ENCODE peak calls at places on chromosomes 16 and 17, in seven cellular contexts. F is Peyer's patch, K is tibial artery, T is cardiac fibroblast, R is lung, U is mesothelial cell of epicardium, D is right lobe of liver. Q is an unnamed sample.

GRCh38 chr17:78618264-78619066 is 41.3 kb upstream of the DNAH17 start:
- DNase-seq in F (no peak), K (peak; percentile 85), T (peak; percentile 29), R (no peak), U (no peak), D (no peak), Q (no peak)

GRCh38 chr16:27427538-27427937 is 25.6 kb downstream of the IL21R start:
- DNase-seq in F (no peak), K (no peak), T (no peak), R (peak; percentile 17), U (no peak), D (no peak), Q (peak; percentile 10)

GRCh38 chr16:52078716-52079655 is 468.0 kb downstream of the TOX3 start:
- DNase-seq in F (no peak), K (no peak), T (no peak), R (no peak), U (no peak), D (no peak), Q (no peak)

GRCh38 chr17:3963214-3964201 is 729 bp downstream of the ATP2A3 start:
- DNase-seq in F (peak; percentile 95), K (no peak), T (no peak), R (no peak), U (no peak), D (peak; percentile 62), Q (peak; percentile 72)

GRCh38 chr17:42285346-42286050 is 2.8 kb upstream of the STAT5A start:
- DNase-seq in F (peak; percentile 32), K (no peak), T (no peak), R (no peak), U (no peak), D (no peak), Q (no peak)

GRCh38 chr16:84759061-84759460 is 59.3 kb downstream of the USP10 start:
- DNase-seq in F (no peak), K (no peak), T (no peak), R (no peak), U (no peak), D (no peak), Q (no peak)

GRCh38 chr16:25298165-25298872 is 40.7 kb upstream of the ZKSCAN2 start:
- DNase-seq in F (no peak), K (no peak), T (no peak), R (no peak), U (no peak), D (no peak), Q (no peak)

GRCh38 chr17:27958708-27959381 is 65.7 kb upstream of the LYRM9 start:
- DNase-seq in F (no peak), K (no peak), T (no peak), R (no peak), U (no peak), D (no peak), Q (no peak)

GRCh38 chr16:30534368-30535105 is at the start of gene ZNF747:
- DNase-seq in F (peak; percentile 97), K (peak; percentile 96), T (peak; percentile 83), R (peak; percentile 92), U (peak; percentile 75), D (peak; percentile 95), Q (peak; percentile 85)

GRCh38 chr17:82339634-82340580 is 6.3 kb upstream of the SECTM1 start:
- DNase-seq in F (peak; percentile 35), K (no peak), T (no peak), R (no peak), U (no peak), D (no peak), Q (no peak)

GRCh38 chr17:1557355-1558095 is 5.1 kb downstream of the PITPNA start:
- DNase-seq in F (no peak), K (no peak), T (peak; percentile 52), R (no peak), U (no peak), D (no peak), Q (no peak)

GRCh38 chr17:66945451-66945850 is 19.1 kb upstream of the CACNG4 start:
- DNase-seq in F (no peak), K (no peak), T (no peak), R (no peak), U (no peak), D (no peak), Q (no peak)

GRCh38 chr17:75472119-75472518 is 15.7 kb downstream of the TMEM94 start:
- DNase-seq in F (no peak), K (no peak), T (no peak), R (no peak), U (no peak), D (no peak), Q (no peak)

GRCh38 chr17:31931781-31932180 is 5.0 kb upstream of the SUZ12 start:
- DNase-seq in F (no peak), K (no peak), T (no peak), R (no peak), U (no peak), D (no peak), Q (no peak)

GRCh38 chr17:36183001-36183810 is 6.8 kb upstream of the TBC1D3B start:
- DNase-seq in F (peak; percentile 70), K (peak; percentile 75), T (peak; percentile 24), R (no peak), U (peak; percentile 82), D (peak; percentile 84), Q (no peak)

GRCh38 chr16:68369168-68369567 is 58.3 kb downstream of the PRMT7 start:
- DNase-seq in F (no peak), K (no peak), T (no peak), R (no peak), U (no peak), D (peak; percentile 44), Q (no peak)

GRCh38 chr17:30376621-30377452 is 1.9 kb upstream of the CPD start:
- DNase-seq in F (no peak), K (no peak), T (peak; percentile 89), R (peak; percentile 58), U (no peak), D (no peak), Q (no peak)

GRCh38 chr17:4116516-4116915 is 26.3 kb downstream of the ZZEF1 start:
- DNase-seq in F (peak; percentile 13), K (no peak), T (no peak), R (no peak), U (no peak), D (no peak), Q (no peak)

GRCh38 chr17:4673986-4674770 is 29.8 kb downstream of the PELP1 start:
- DNase-seq in F (no peak), K (no peak), T (no peak), R (no peak), U (no peak), D (no peak), Q (no peak)

GRCh38 chr16:53291757-53292392 is 142.4 kb upstream of the RBL2 start:
- DNase-seq in F (no peak), K (no peak), T (peak; percentile 46), R (no peak), U (no peak), D (no peak), Q (no peak)

GRCh38 chr17:4837471-4838305 is 4.5 kb downstream of the MINK1 start:
- DNase-seq in F (no peak), K (no peak), T (no peak), R (no peak), U (no peak), D (no peak), Q (no peak)

GRCh38 chr16:58474296-58474695 is 25.6 kb upstream of the NDRG4 start:
- DNase-seq in F (no peak), K (no peak), T (no peak), R (no peak), U (no peak), D (no peak), Q (no peak)

GRCh38 chr17:62599964-62600657 is 27.4 kb upstream of the MRC2 start:
- DNase-seq in F (no peak), K (no peak), T (no peak), R (peak; percentile 45), U (no peak), D (no peak), Q (no peak)

GRCh38 chr17:62597920-62598319 is 29.6 kb upstream of the MRC2 start:
- DNase-seq in F (no peak), K (no peak), T (peak; percentile 53), R (peak; percentile 42), U (no peak), D (no peak), Q (no peak)

GRCh38 chr17:62600805-62601204 is 26.7 kb upstream of the MRC2 start:
- DNase-seq in F (no peak), K (no peak), T (no peak), R (no peak), U (no peak), D (no peak), Q (no peak)

GRCh38 chr17:62605588-62605987 is 21.9 kb upstream of the MRC2 start:
- DNase-seq in F (no peak), K (no peak), T (no peak), R (no peak), U (no peak), D (no peak), Q (no peak)

GRCh38 chr17:62601438-62601837 is 26.0 kb upstream of the MRC2 start:
- DNase-seq in F (no peak), K (no peak), T (peak; percentile 29), R (no peak), U (no peak), D (no peak), Q (no peak)
- TF ChIP-seq CTCF in F (no peak), K (no peak), T (peak; percentile 19), R (no peak), U (no peak), D (no peak), Q (no peak)

DNA sequence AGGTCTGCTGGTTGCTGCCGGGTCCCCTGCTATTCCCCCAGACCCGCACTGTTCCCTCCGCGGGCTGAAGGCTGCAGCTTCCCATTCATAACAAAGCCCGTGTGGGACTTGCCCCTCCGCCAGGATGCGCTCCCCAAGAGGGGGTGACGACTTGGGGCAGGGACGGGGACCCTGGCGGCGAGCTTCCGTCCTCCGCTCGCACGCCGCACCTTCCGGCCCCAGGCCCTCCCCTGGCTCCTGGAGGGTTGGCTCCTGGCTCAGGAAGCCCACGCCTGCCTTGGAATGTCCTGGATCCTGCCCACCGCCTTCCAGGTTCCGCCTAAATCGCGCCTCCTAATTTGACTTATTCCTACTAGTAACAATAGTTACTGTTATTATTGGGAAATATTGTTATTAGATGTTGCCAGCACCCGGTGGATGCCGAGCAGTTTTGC is 1.1 kb upstream of the TFAP4 start:
- DNase-seq in F (peak; percentile 70), K (peak; percentile 78), T (peak; percentile 47), R (peak; percentile 60), U (no peak), D (peak; percentile 67), Q (peak; percentile 41)
- TF ChIP-seq CTCF in F (peak; percentile 31), K (peak; percentile 29), T (peak; percentile 9), R (no peak), U (no peak), D (peak; percentile 24), Q (no peak)

DNA sequence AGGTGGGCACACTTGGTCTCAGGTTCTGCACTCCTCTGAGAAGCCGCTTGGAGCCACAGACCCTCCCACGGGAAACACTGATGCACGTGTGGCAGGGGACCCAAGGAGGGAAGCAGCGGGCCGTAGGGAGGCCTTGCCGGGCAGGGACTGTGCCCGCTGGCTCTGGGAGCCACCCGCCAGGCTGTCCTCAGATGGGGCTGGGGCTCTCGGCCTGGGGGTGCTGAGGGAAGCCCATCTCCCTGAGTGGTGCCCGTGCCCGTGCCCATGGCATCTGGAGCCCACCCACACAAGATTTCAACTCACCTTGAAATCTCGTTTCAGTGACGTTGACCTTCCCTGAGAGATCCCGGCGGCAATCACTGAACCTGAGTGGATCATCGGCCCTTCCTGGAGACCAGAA is 12.6 kb upstream of the CCDC154 start:
- DNase-seq in F (no peak), K (no peak), T (no peak), R (no peak), U (peak; percentile 14), D (no peak), Q (no peak)
- TF ChIP-seq CTCF in F (no peak), K (no peak), T (no peak), R (no peak), U (no peak), D (no peak), Q (no peak)

GRCh38 chr16:3017806-3018506 is at the start of gene CLDN6:
- DNase-seq in F (no peak), K (no peak), T (no peak), R (no peak), U (peak; percentile 88), D (no peak), Q (no peak)
- TF ChIP-seq CTCF in F (no peak), K (no peak), T (peak; percentile 23), R (no peak), U (peak; percentile 72), D (no peak), Q (no peak)